ENCODE peak calls at places on chromosome 9, in ten cellular contexts. F is kidney glomerular epithelial cell; N is stimulated activated naive CD8-positive, alpha-beta T cell treated with anti-CD3 and anti-CD28 coated beads, Interleukin-15, Interleukin-2, amounts not matched to agents 100 U/mL and 50 U/mL, for 24 hours; K is amniotic epithelial cell; J is OCI-LY7; M is NCI-H1092; Y is naive thymus-derived CD8-positive, alpha-beta T cell; X is germinal center; D is CD4-positive, alpha-beta memory T cell; C is PC-9. B is an unnamed sample.

GRCh38 chr9:7879551-7880245 is 80.1 kb upstream of the DMAC1 start:
- DNase-seq in F (peak), N (peak), K (no peak), J (peak), M (no peak), Y (no peak), X (no peak), D (peak), C (no peak), B (no peak)

GRCh38 chr9:130298663-130299279 is 33.2 kb downstream of the HMCN2 start:
- DNase-seq in F (no peak), N (no peak), K (peak), J (peak), M (no peak), Y (no peak), X (no peak), D (no peak), C (no peak), B (no peak)

GRCh38 chr9:96574931-96575351 is 44.7 kb downstream of the CDC14B start:
- DNase-seq in F (no peak), N (no peak), K (peak), J (no peak), M (no peak), Y (no peak), X (no peak), D (no peak), C (no peak), B (no peak)

GRCh38 chr9:129751841-129752801 is 721 bp downstream of the PTGES start:
- DNase-seq in F (no peak), N (no peak), K (no peak), J (no peak), M (no peak), Y (no peak), X (no peak), D (no peak), C (peak), B (no peak)

GRCh38 chr9:130856474-130856873 is 21.4 kb downstream of the ABL1 start:
- DNase-seq in F (no peak), N (no peak), K (no peak), J (no peak), M (no peak), Y (no peak), X (no peak), D (no peak), C (no peak), B (no peak)

GRCh38 chr9:36991516-36992134 is 42.4 kb downstream of the PAX5 start:
- DNase-seq in F (no peak), N (peak), K (peak), J (peak), M (peak), Y (no peak), X (peak), D (no peak), C (peak), B (no peak)

GRCh38 chr9:114007991-114008666 is 70.0 kb downstream of the AMBP start:
- DNase-seq in F (no peak), N (no peak), K (no peak), J (no peak), M (no peak), Y (no peak), X (no peak), D (no peak), C (no peak), B (no peak)

GRCh38 chr9:126283799-126284465 is 42.7 kb upstream of the MVB12B start:
- DNase-seq in F (no peak), N (no peak), K (no peak), J (no peak), M (no peak), Y (no peak), X (no peak), D (no peak), C (no peak), B (no peak)

GRCh38 chr9:120857902-120858301 is 15.2 kb upstream of the PSMD5 start:
- DNase-seq in F (no peak), N (no peak), K (no peak), J (no peak), M (no peak), Y (no peak), X (no peak), D (no peak), C (no peak), B (no peak)